ENCODE peak calls at places on chromosomes 7 and 10, in eight cellular contexts. R is HCT116, J is dorsolateral prefrontal cortex, D is K562, W is neural crest cell, O is A673, X is fibroblast of pulmonary artery, Z is transverse colon. H is an unnamed sample.

GRCh38 chr7:155509025-155509724 is 37.2 kb downstream of the CNPY1 start:
- DNase-seq in O (no peak), Z (no peak), X (no peak), W (no peak), D (no peak), J (no peak), R (no peak), H (no peak)

GRCh38 chr10:26914898-26915297 is 54.1 kb upstream of the ABI1 start:
- DNase-seq in W (no peak), D (no peak), Z (no peak), R (no peak), X (no peak), O (no peak), J (no peak), H (no peak)

GRCh38 chr10:69919250-69919649 is 117.5 kb downstream of the COL13A1 start:
- DNase-seq in O (no peak), X (no peak), D (no peak), J (no peak), W (no peak), Z (no peak), R (no peak), H (no peak)

GRCh38 chr7:11185179-11185578 is 211.5 kb downstream of the PHF14 start:
- DNase-seq in O (no peak), J (no peak), D (no peak), R (no peak), Z (no peak), W (no peak), X (peak; percentile 30), H (no peak)

GRCh38 chr7:151342102-151342646 is 562 bp downstream of the NUB1 start:
- DNase-seq in X (no peak), O (no peak), J (no peak), Z (no peak), R (no peak), D (no peak), W (no peak), H (no peak)

GRCh38 chr10:121296856-121297255 is 301.4 kb downstream of the FGFR2 start:
- DNase-seq in R (no peak), W (no peak), D (no peak), J (peak; percentile 15), O (no peak), Z (no peak), X (no peak), H (no peak)

GRCh38 chr10:79304479-79305087 is 42.7 kb upstream of the PPIF start:
- DNase-seq in O (no peak), X (no peak), R (no peak), J (no peak), W (no peak), D (no peak), Z (no peak), H (no peak)

GRCh38 chr10:106399112-106399511 is 765.4 kb downstream of the SORCS1 start:
- DNase-seq in O (no peak), X (no peak), D (no peak), Z (no peak), J (no peak), W (no peak), R (no peak), H (no peak)

GRCh38 chr10:84204122-84204521 is 9.8 kb downstream of the CDHR1 start:
- DNase-seq in R (peak; percentile 6), X (no peak), Z (no peak), J (no peak), W (no peak), O (no peak), D (peak; percentile 55), H (no peak)
- TF ChIP-seq CTCF in R (peak; percentile 13), X (peak; percentile 28), Z (peak; percentile 38), J (peak; percentile 33), W (peak; percentile 39), O (peak; percentile 35), D (peak; percentile 78), H (no peak)

GRCh38 chr7:54901840-54902239 is 117.0 kb upstream of the EGFR start:
- DNase-seq in X (no peak), R (no peak), O (no peak), D (no peak), J (no peak), W (no peak), Z (no peak), H (no peak)
- TF ChIP-seq CTCF in X (no peak), R (no peak), O (no peak), D (no peak), J (no peak), W (no peak), Z (no peak), H (no peak)

DNA sequence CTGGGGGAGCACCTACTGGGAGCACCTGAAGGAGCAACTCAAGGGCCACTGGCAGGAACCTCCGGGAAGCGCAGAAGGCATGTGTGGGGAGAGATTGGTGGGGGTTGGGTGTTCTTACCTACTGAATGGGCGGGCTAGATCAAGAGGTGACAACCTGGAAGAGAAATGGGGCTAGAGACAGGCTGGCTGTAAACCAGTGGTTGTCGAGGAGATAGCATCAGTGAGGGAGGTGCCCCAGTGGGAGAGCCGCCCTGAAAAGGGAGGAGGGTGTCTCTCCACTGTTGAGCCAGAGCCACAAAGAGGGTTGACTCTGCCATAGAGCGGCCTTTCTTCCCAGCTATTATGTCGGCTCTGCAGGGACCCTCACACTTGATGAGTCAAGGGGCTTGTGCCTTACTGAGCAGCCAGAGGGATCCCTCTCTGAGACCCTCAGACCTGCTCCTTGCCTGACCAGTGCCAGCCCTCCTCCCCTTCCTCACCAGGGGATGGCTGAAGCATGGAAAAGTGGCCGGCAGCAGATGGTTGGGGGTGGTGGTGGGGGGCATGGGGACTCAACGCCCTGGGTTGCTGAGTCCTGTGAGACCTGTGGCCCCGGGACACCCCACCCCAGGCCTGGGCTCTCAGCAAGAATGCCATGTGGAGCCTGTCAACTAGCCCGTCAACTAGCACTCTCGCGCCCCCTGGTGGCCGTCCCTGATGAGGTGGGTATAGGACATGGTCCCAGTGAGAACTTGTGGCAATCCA is 36.4 kb upstream of the PURB start:
- DNase-seq in W (peak; percentile 91), O (peak; percentile 83), D (peak; percentile 91), Z (peak; percentile 91), R (peak; percentile 59), J (peak; percentile 93), X (peak; percentile 78), H (peak; percentile 89)
- TF ChIP-seq CTCF in W (peak; percentile 79), O (peak; percentile 90), D (peak; percentile 88), Z (peak; percentile 92), R (peak; percentile 65), J (peak; percentile 87), X (peak; percentile 81), H (no peak)

GRCh38 chr7:12686234-12686893 is 1.1 kb upstream of the ARL4A start:
- DNase-seq in Z (peak; percentile 97), R (peak; percentile 87), D (peak; percentile 93), J (peak; percentile 79), O (peak; percentile 87), W (peak; percentile 93), X (peak; percentile 89), H (peak; percentile 100)
- TF ChIP-seq CTCF in Z (peak; percentile 96), R (peak; percentile 30), D (peak; percentile 73), J (peak; percentile 92), O (peak; percentile 69), W (peak; percentile 95), X (peak; percentile 34), H (peak; percentile 70)

GRCh38 chr10:109022417-109023049 is 900.8 kb downstream of the XPNPEP1 start:
- DNase-seq in J (no peak), W (no peak), Z (no peak), D (no peak), R (no peak), X (no peak), O (no peak), H (no peak)

DNA sequence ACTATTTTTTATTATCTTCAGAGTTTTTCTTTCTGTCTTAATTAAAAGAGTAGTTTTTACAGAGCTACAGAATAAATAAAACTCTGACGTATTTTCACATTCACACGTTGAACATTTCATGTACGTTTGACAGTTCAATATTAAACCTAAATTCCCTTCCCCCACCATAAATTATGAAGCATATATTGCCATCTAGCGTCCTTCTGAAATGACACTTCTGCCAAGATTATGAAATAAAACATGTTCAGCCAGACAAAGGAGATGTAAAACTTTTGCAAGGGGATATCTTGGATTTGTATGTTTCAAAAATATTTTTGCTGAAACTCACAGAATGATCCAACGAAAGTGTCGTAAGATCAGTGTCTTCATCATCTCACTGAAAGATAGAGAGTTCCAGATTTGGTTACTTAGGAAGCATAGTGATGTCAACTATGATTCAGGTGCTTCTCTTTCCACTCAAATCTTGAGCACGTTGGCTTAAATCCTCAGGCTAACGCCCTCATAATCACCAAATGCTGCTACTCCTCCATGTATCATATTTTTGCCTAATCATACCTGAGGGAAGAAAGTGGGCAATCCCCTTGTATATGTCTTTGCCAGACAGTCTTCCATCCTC is 904.3 kb downstream of the XPNPEP1 start:
- DNase-seq in W (no peak), X (no peak), Z (no peak), J (no peak), O (peak; percentile 43), R (no peak), D (no peak), H (no peak)
- TF ChIP-seq CTCF in W (no peak), X (peak; percentile 10), Z (no peak), J (no peak), O (peak; percentile 58), R (no peak), D (no peak), H (no peak)

DNA sequence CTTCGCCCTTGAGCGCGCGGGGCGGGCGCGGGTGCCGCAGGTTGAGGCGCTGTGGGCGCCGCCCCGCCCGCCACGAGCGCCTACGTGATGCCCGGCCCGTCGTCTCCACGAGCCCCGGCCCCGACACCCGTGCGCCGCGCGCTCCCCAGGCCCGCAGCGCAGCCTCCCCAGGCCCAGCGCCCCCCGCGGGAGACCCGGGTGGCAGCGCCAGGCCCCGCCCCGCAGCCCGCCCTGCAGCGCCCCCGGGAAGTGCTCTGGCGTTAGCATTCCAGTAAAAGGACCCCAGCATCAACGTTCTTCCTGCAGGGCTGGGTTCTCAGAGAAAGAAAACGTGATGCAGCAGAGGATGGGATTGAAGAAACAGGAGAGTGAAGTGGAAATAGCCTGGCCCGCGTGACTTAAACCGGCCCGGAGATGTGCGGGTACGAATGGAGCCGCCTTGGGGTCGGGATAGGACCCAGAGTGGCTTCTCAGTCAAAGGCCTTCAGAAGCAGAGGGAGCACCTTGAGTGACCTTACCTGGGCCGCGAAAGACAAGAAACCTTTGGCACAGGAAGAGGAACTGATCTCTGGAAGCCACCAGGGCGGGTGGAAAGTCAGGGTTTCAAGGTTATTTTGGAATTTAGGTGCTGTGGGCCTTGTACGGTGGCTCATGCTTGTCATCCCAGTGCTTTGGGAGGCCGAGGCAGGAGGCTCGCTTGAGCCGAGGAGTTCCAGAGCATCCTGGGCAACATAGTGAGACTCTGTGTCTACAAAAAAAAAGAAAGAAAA is 1.8 kb downstream of the PFKP start:
- DNase-seq in X (peak; percentile 31), W (no peak), R (no peak), J (no peak), O (peak; percentile 63), D (peak; percentile 59), Z (peak; percentile 28), H (peak; percentile 35)
- TF ChIP-seq CTCF in X (no peak), W (no peak), R (no peak), J (no peak), O (peak; percentile 16), D (no peak), Z (no peak), H (no peak)

GRCh38 chr7:37352974-37353948 is 95.4 kb downstream of the ELMO1 start:
- DNase-seq in D (no peak), O (no peak), W (no peak), R (peak; percentile 15), J (no peak), Z (peak; percentile 41), X (no peak), H (peak; percentile 44)
- TF ChIP-seq CTCF in D (peak; percentile 39), O (no peak), W (peak; percentile 32), R (peak; percentile 48), J (no peak), Z (peak; percentile 21), X (no peak), H (peak; percentile 46)

H was measured in activated B cell treated with CpG ODN at 0.5 μM for 24 hours.